ENCODE peak calls at places on chromosomes 11 and 22, in four cellular contexts. One of them, this sample, is unnamed.

GRCh38 chr11:117597083-117597482 is 199.9 kb downstream of the DSCAML1 start:
- DNase-seq in kidney: no peak
- DNase-seq in neural progenitor cell: peak
- DNase-seq in GM23248: peak
- DNase-seq in this sample: no peak

GRCh38 chr22:42937164-42937854 is 77.6 kb downstream of the PACSIN2 start:
- DNase-seq in neural progenitor cell: no peak
- DNase-seq in kidney: peak
- DNase-seq in GM23248: peak
- DNase-seq in this sample: no peak

GRCh38 chr11:61534025-61534900 is 25.7 kb downstream of the LRRC10B start:
- DNase-seq in GM23248: no peak
- DNase-seq in kidney: no peak
- DNase-seq in neural progenitor cell: no peak
- DNase-seq in this sample: no peak

GRCh38 chr11:11672101-11672500 is 50.3 kb upstream of the GALNT18 start:
- DNase-seq in GM23248: no peak
- DNase-seq in neural progenitor cell: no peak
- DNase-seq in kidney: no peak
- DNase-seq in this sample: no peak

GRCh38 chr11:123235117-123235686 is 40.2 kb upstream of the CLMP start:
- DNase-seq in kidney: peak
- DNase-seq in GM23248: peak
- DNase-seq in neural progenitor cell: peak
- DNase-seq in this sample: peak

GRCh38 chr22:28232231-28232630 is 313.2 kb upstream of the PITPNB start:
- DNase-seq in GM23248: no peak
- DNase-seq in kidney: no peak
- DNase-seq in neural progenitor cell: peak
- DNase-seq in this sample: no peak

GRCh38 chr11:48094643-48095339 is 114.4 kb downstream of the PTPRJ start:
- DNase-seq in GM23248: no peak
- DNase-seq in neural progenitor cell: no peak
- DNase-seq in kidney: no peak
- DNase-seq in this sample: no peak

GRCh38 chr11:115279831-115280761 is 224.1 kb downstream of the CADM1 start:
- DNase-seq in GM23248: no peak
- DNase-seq in neural progenitor cell: no peak
- DNase-seq in kidney: no peak
- DNase-seq in this sample: no peak

GRCh38 chr11:76564400-76564799 is 106.1 kb downstream of the LRRC32 start:
- DNase-seq in GM23248: no peak
- DNase-seq in neural progenitor cell: no peak
- DNase-seq in kidney: no peak
- DNase-seq in this sample: no peak

GRCh38 chr11:128724891-128725611 is 31.2 kb downstream of the FLI1 start:
- DNase-seq in GM23248: no peak
- DNase-seq in kidney: no peak
- DNase-seq in neural progenitor cell: no peak
- DNase-seq in this sample: no peak

GRCh38 chr11:128725630-128726461 is 32.0 kb downstream of the FLI1 start:
- DNase-seq in kidney: no peak
- DNase-seq in GM23248: peak
- DNase-seq in neural progenitor cell: no peak
- DNase-seq in this sample: no peak

GRCh38 chr11:128727320-128727719 is 33.4 kb downstream of the FLI1 start:
- DNase-seq in kidney: no peak
- DNase-seq in neural progenitor cell: no peak
- DNase-seq in GM23248: no peak
- DNase-seq in this sample: no peak

GRCh38 chr11:128727811-128728431 is 34.0 kb downstream of the FLI1 start:
- DNase-seq in GM23248: no peak
- DNase-seq in kidney: no peak
- DNase-seq in neural progenitor cell: no peak
- DNase-seq in this sample: no peak

DNA sequence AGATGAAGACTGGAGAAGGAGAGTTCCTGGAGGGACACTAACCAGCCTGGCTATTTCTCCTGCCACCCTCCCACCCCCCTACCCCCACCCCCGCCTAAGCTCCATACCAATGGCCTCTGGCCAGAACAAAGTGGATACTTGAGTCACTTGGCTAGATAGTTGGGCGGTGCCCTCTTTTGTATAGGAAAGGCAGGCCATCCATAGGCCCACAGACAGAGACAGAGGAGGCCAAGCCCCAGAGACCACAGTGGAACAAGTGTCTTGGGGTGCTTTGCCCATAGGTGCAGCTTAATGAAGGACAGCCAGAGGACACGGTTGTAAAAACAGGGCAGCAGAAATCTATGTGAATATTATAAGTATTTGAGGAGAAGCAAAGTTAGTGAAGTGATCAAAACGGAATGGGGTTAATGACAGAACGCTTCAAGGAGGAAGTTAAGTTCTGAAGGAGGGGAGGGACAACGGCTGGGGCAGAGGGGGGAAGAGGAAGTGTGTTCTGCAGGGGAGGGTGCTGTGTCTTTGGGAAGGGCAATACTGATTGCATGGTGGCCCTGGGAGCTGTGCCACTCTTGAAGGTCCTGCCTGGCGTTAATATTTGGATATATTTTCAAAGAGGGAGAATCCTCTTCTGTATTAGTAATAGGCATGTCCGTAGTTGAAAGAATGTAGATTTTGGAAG is 32.7 kb downstream of the FLI1 start:
- DNase-seq in GM23248: peak
- DNase-seq in kidney: no peak
- DNase-seq in neural progenitor cell: no peak
- DNase-seq in this sample: no peak
- H3K9ac ChIP-seq in GM23248: no peak
- H3K9ac ChIP-seq in kidney: no peak
- H3K9ac ChIP-seq in neural progenitor cell: no peak
- H3K9ac ChIP-seq in this sample: no peak

GRCh38 chr22:39229075-39229474 is 15.7 kb downstream of the PDGFB start:
- DNase-seq in neural progenitor cell: no peak
- DNase-seq in GM23248: no peak
- DNase-seq in kidney: no peak
- DNase-seq in this sample: no peak
- H3K9ac ChIP-seq in neural progenitor cell: no peak
- H3K9ac ChIP-seq in GM23248: no peak
- H3K9ac ChIP-seq in kidney: no peak
- H3K9ac ChIP-seq in this sample: no peak

GRCh38 chr11:128504489-128504888 is 82.9 kb downstream of the ETS1 start:
- DNase-seq in kidney: no peak
- DNase-seq in GM23248: peak
- DNase-seq in neural progenitor cell: no peak
- DNase-seq in this sample: no peak

GRCh38 chr11:128501008-128501407 is 86.3 kb downstream of the ETS1 start:
- DNase-seq in kidney: no peak
- DNase-seq in neural progenitor cell: no peak
- DNase-seq in GM23248: no peak
- DNase-seq in this sample: no peak

GRCh38 chr11:128501576-128502549 is 85.5 kb downstream of the ETS1 start:
- DNase-seq in GM23248: peak
- DNase-seq in neural progenitor cell: peak
- DNase-seq in kidney: no peak
- DNase-seq in this sample: no peak

GRCh38 chr11:128503231-128503991 is 83.9 kb downstream of the ETS1 start:
- DNase-seq in neural progenitor cell: no peak
- DNase-seq in kidney: no peak
- DNase-seq in GM23248: peak
- DNase-seq in this sample: no peak

DNA sequence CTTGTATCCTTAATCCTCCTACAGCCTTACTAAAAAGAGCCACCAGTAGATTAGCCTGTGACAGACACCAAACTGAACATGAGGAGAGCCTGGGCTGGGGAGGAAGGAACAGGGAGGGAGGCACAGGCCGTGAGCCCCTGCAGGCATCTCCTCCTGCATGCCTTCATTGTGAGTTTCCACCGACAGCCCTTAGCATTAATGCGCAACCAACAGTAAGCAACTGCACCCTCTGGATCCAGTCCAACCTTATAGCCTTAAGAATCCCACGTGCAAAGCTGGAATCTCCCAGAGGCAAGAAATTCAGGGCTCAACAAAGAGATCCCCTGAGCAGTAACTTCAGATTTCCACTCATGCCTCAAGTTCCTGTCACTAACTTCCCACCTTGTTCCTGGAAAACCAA is 84.6 kb downstream of the ETS1 start:
- DNase-seq in kidney: no peak
- DNase-seq in neural progenitor cell: no peak
- DNase-seq in GM23248: peak
- DNase-seq in this sample: no peak
- H3K9ac ChIP-seq in kidney: no peak
- H3K9ac ChIP-seq in neural progenitor cell: no peak
- H3K9ac ChIP-seq in GM23248: peak
- H3K9ac ChIP-seq in this sample: peak

DNA sequence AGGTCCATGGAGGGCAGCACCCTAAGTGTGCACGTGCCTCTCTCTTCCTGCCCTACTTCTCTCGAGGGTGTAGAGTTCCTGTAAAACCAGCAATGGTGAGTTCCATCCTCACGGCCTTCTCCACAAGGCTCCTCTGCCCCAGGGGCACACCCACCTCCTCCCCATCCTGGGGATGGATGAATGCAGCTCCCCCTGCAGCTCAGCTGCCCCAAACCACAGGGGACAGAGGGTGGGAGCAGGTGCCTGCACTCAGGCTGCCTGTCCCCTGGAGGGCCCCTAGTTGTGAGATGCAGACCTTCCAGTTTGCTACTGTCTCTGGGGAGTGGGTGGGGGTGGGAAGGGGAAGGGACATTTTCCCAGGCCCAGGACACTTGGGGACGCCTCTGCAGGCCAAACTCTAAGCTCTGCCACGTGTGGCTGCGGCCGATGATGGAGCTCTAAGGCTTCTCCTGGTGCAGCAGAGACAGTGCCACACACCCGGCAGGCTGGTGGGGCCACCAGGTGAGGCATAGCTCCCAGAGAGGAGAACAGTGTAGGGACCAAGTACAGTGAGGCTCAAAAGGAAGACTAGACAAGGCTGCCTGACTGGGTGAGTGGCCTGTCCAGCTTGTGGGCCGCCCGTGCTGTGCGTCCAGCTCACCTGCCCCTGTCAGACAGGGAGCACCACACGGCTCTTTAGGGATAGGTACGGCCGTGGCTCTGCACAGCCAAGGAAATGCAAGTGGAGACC is 540.9 kb downstream of the TBC1D22A start:
- DNase-seq in GM23248: no peak
- DNase-seq in kidney: no peak
- DNase-seq in neural progenitor cell: no peak
- DNase-seq in this sample: no peak
- H3K9ac ChIP-seq in GM23248: no peak
- H3K9ac ChIP-seq in kidney: no peak
- H3K9ac ChIP-seq in neural progenitor cell: no peak
- H3K9ac ChIP-seq in this sample: no peak

GRCh38 chr11:130179396-130180306 is 20.1 kb downstream of the ST14 start:
- DNase-seq in GM23248: no peak
- DNase-seq in kidney: peak
- DNase-seq in neural progenitor cell: no peak
- DNase-seq in this sample: no peak

GRCh38 chr11:130180491-130180890 is 20.9 kb downstream of the ST14 start:
- DNase-seq in neural progenitor cell: no peak
- DNase-seq in kidney: peak
- DNase-seq in GM23248: peak
- DNase-seq in this sample: no peak

GRCh38 chr11:130178992-130179391 is 19.4 kb downstream of the ST14 start:
- DNase-seq in GM23248: no peak
- DNase-seq in neural progenitor cell: no peak
- DNase-seq in kidney: no peak
- DNase-seq in this sample: no peak

GRCh38 chr11:130177782-130178181 is 18.2 kb downstream of the ST14 start:
- DNase-seq in GM23248: no peak
- DNase-seq in kidney: no peak
- DNase-seq in neural progenitor cell: no peak
- DNase-seq in this sample: no peak

GRCh38 chr11:130178441-130178971 is 18.9 kb downstream of the ST14 start:
- DNase-seq in GM23248: no peak
- DNase-seq in kidney: peak
- DNase-seq in neural progenitor cell: no peak
- DNase-seq in this sample: no peak
- H3K9ac ChIP-seq in GM23248: no peak
- H3K9ac ChIP-seq in kidney: no peak
- H3K9ac ChIP-seq in neural progenitor cell: no peak
- H3K9ac ChIP-seq in this sample: no peak

GRCh38 chr22:50301581-50301991 is 5.9 kb downstream of the PLXNB2 start:
- DNase-seq in kidney: no peak
- DNase-seq in neural progenitor cell: no peak
- DNase-seq in GM23248: no peak
- DNase-seq in this sample: peak
- H3K9ac ChIP-seq in kidney: no peak
- H3K9ac ChIP-seq in neural progenitor cell: no peak
- H3K9ac ChIP-seq in GM23248: peak
- H3K9ac ChIP-seq in this sample: peak

GRCh38 chr11:132125855-132126841 is 755.7 kb downstream of the NTM start:
- DNase-seq in neural progenitor cell: peak
- DNase-seq in kidney: no peak
- DNase-seq in GM23248: peak
- DNase-seq in this sample: peak
- H3K9ac ChIP-seq in neural progenitor cell: no peak
- H3K9ac ChIP-seq in kidney: no peak
- H3K9ac ChIP-seq in GM23248: peak
- H3K9ac ChIP-seq in this sample: peak

DNA sequence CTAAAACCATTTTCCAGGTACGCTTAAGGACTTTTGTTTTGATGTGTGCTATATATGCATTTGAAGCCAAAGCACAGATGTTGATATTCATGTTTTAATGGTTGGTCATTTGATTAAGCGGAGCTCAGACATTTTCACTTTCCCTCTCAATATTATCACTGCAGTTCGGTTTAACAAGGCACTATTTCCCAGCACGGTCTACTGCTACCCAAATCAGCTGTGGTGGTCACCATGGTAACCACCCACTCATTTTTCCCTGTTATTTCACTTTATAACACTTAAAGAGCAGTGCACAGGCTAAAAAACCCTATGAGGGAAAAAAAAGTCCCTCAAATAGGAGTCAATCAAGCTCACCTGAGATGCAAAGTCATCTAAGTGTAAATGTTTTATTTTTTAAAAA is 439.6 kb upstream of the CCDC90B start:
- DNase-seq in GM23248: no peak
- DNase-seq in kidney: no peak
- DNase-seq in neural progenitor cell: no peak
- DNase-seq in this sample: no peak
- H3K9ac ChIP-seq in GM23248: no peak
- H3K9ac ChIP-seq in kidney: no peak
- H3K9ac ChIP-seq in neural progenitor cell: no peak
- H3K9ac ChIP-seq in this sample: no peak

DNA sequence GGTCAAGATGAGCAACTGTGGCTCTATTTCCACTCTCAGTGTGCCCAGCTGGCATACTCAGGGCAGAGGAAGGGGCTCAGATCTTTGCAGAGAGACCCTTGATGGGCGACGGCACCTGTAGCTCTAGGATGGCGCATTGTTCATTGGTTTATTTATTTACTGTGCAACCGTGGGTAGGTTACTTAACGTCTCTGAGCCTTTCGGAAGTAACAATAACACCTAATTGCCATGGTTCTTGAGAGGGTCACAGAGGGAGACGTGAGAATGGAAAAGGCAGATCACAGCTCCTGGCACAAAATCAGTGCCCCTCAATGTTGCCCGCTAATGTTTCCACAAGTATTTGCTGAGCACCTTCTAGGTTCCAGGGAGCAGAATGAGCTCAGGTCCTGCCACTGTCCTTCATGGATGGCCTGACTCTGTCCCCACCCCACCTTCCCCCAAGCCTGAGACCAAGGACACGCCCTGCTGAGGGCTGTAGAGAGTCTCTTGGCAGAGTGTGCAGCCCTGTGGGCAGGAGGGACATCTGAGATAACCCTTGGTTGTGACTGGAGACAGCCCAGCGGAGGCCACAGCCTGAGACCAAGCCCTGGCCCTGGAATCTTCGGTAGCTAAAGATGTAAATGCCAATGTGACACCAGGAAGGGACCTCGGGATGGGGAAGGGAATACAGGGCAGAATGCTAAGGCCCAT is 780 bp upstream of the ALDH3B2 start:
- DNase-seq in kidney: no peak
- DNase-seq in GM23248: no peak
- DNase-seq in neural progenitor cell: no peak
- DNase-seq in this sample: no peak
- H3K9ac ChIP-seq in kidney: no peak
- H3K9ac ChIP-seq in GM23248: no peak
- H3K9ac ChIP-seq in neural progenitor cell: no peak
- H3K9ac ChIP-seq in this sample: no peak